ENCODE peak calls at places on chromosomes 16 and 17, in nine cellular contexts. Y, P, Q, E, U, I, H, O and N are unnamed samples.

GRCh38 chr17:73901661-73902415 is 257.6 kb upstream of the SDK2 start:
- DNase-seq in E (no peak), U (no peak), P (no peak), Q (peak), Y (peak), I (no peak), H (peak), O (no peak), N (no peak)

GRCh38 chr17:9383828-9384227 is 191.8 kb downstream of the STX8 start:
- DNase-seq in E (no peak), Y (no peak), U (no peak), H (no peak), Q (no peak), O (no peak), I (no peak), P (no peak), N (no peak)

GRCh38 chr17:9763643-9764042 is 27.7 kb downstream of the DHRS7C start:
- DNase-seq in E (no peak), Q (no peak), Y (no peak), P (no peak), I (no peak), U (no peak), H (no peak), O (no peak), N (no peak)

GRCh38 chr16:84928679-84929420 is 82.5 kb downstream of the ZDHHC7 start:
- DNase-seq in U (no peak), E (no peak), P (peak), H (peak), Y (peak), Q (peak), O (no peak), I (no peak), N (no peak)

GRCh38 chr16:86480444-86480843 is 29.9 kb upstream of the FOXF1 start:
- DNase-seq in O (no peak), H (no peak), U (no peak), Y (no peak), P (no peak), Q (no peak), I (no peak), E (no peak), N (no peak)

GRCh38 chr17:6924121-6924676 is 71.7 kb upstream of the ALOX12 start:
- DNase-seq in Q (no peak), I (no peak), U (no peak), H (no peak), O (no peak), E (no peak), P (no peak), Y (no peak), N (no peak)

GRCh38 chr17:33932996-33933395 is 322.1 kb upstream of the CCL2 start:
- DNase-seq in I (no peak), E (no peak), H (no peak), Y (no peak), Q (no peak), P (no peak), O (no peak), U (no peak), N (no peak)

GRCh38 chr17:43530303-43531081 is 15.6 kb downstream of the ETV4 start:
- DNase-seq in O (no peak), H (peak), E (no peak), U (peak), I (no peak), P (peak), Y (peak), Q (peak), N (peak)

GRCh38 chr17:78613423-78613822 is 36.2 kb upstream of the DNAH17 start:
- DNase-seq in I (no peak), O (no peak), P (no peak), E (no peak), U (no peak), Y (no peak), H (no peak), Q (no peak), N (no peak)

GRCh38 chr16:17245727-17246576 is 224.8 kb downstream of the XYLT1 start:
- DNase-seq in U (no peak), I (no peak), P (no peak), O (no peak), H (no peak), E (no peak), Y (no peak), Q (no peak), N (no peak)

GRCh38 chr17:61451538-61452300 is 503 bp upstream of the TBX4 start:
- DNase-seq in U (no peak), Y (no peak), P (no peak), H (peak), Q (no peak), E (no peak), I (no peak), O (no peak), N (no peak)

GRCh38 chr17:21094298-21094704 is 32.5 kb upstream of the DHRS7B start:
- DNase-seq in Q (no peak), O (no peak), P (no peak), I (no peak), H (no peak), E (no peak), Y (no peak), U (no peak), N (no peak)

GRCh38 chr17:52395308-52395707 is 236.8 kb upstream of the CA10 start:
- DNase-seq in P (no peak), Y (no peak), U (no peak), E (no peak), H (no peak), O (no peak), Q (no peak), I (no peak), N (no peak)

GRCh38 chr17:81057079-81057730 is 22.3 kb downstream of the BAIAP2 start:
- DNase-seq in Y (peak), I (no peak), H (no peak), E (no peak), Q (peak), U (no peak), O (no peak), P (no peak), N (no peak)

GRCh38 chr16:69706256-69706974 is 19.9 kb downstream of the NQO1 start:
- DNase-seq in I (no peak), Y (no peak), P (no peak), O (no peak), Q (peak), E (no peak), U (no peak), H (peak), N (no peak)

GRCh38 chr16:54774768-54775167 is 155.9 kb upstream of the IRX5 start:
- DNase-seq in E (no peak), O (no peak), H (no peak), Q (no peak), P (no peak), U (no peak), I (no peak), Y (no peak), N (no peak)

GRCh38 chr17:76492250-76492988 is 8.8 kb downstream of the RHBDF2 start:
- DNase-seq in E (peak), Y (no peak), H (no peak), O (no peak), Q (no peak), U (no peak), I (no peak), P (no peak), N (no peak)

GRCh38 chr16:89599451-89599858 is 14.0 kb upstream of the DPEP1 start:
- DNase-seq in Y (no peak), U (no peak), O (no peak), H (no peak), I (no peak), Q (peak), P (no peak), E (no peak), N (no peak)

GRCh38 chr17:74798239-74798707 is 22.1 kb upstream of the NAT9 start:
- DNase-seq in O (no peak), I (no peak), Y (no peak), P (no peak), H (peak), Q (peak), E (no peak), U (peak), N (no peak)

GRCh38 chr17:60832206-60832605 is 154.6 kb downstream of the BCAS3 start:
- DNase-seq in E (no peak), Q (peak), P (no peak), I (no peak), O (no peak), Y (no peak), H (peak), U (no peak), N (no peak)